ENCODE peak calls at places on chromosomes 3 and 15, in five cellular contexts. One of them, this sample, is unnamed.
A peak's percentile ranks its signal among the peaks of the same experiment; 100 is the strongest.

GRCh38 chr15:90087454-90088154 is 14.7 kb downstream of the IDH2 start:
- DNase-seq in H1: no peak
- DNase-seq in HL-60: peak; percentile 45
- DNase-seq in CD8-positive, alpha-beta T cell: no peak
- DNase-seq in MM.1S: no peak
- DNase-seq in this sample: no peak

GRCh38 chr3:182902236-182902635 is 78.1 kb downstream of the DCUN1D1 start:
- DNase-seq in H1: no peak
- DNase-seq in HL-60: no peak
- DNase-seq in CD8-positive, alpha-beta T cell: no peak
- DNase-seq in MM.1S: no peak
- DNase-seq in this sample: no peak

GRCh38 chr3:50323614-50324199 is 1.2 kb upstream of the HYAL2 start:
- DNase-seq in H1: no peak
- DNase-seq in HL-60: no peak
- DNase-seq in CD8-positive, alpha-beta T cell: no peak
- DNase-seq in MM.1S: no peak
- DNase-seq in this sample: no peak

GRCh38 chr3:107387555-107387954 is 10.3 kb downstream of the CCDC54 start:
- DNase-seq in H1: no peak
- DNase-seq in HL-60: no peak
- DNase-seq in CD8-positive, alpha-beta T cell: no peak
- DNase-seq in MM.1S: no peak
- DNase-seq in this sample: no peak

GRCh38 chr15:31471731-31472430 is 145.2 kb downstream of the KLF13 start:
- DNase-seq in H1: no peak
- DNase-seq in HL-60: no peak
- DNase-seq in CD8-positive, alpha-beta T cell: no peak
- DNase-seq in MM.1S: no peak
- DNase-seq in this sample: no peak

GRCh38 chr15:100783760-100784492 is 95.7 kb upstream of the ALDH1A3 start:
- DNase-seq in H1: no peak
- DNase-seq in HL-60: no peak
- DNase-seq in CD8-positive, alpha-beta T cell: no peak
- DNase-seq in MM.1S: no peak
- DNase-seq in this sample: no peak

GRCh38 chr3:60079076-60079475 is 1029.3 kb upstream of the CFAP20DC start:
- DNase-seq in H1: no peak
- DNase-seq in HL-60: no peak
- DNase-seq in CD8-positive, alpha-beta T cell: peak; percentile 23
- DNase-seq in MM.1S: no peak
- DNase-seq in this sample: no peak

GRCh38 chr3:116000315-116000714 is 377.0 kb downstream of the GAP43 start:
- DNase-seq in H1: no peak
- DNase-seq in HL-60: no peak
- DNase-seq in CD8-positive, alpha-beta T cell: no peak
- DNase-seq in MM.1S: peak; percentile 12
- DNase-seq in this sample: no peak

GRCh38 chr15:68775671-68776476 is 44.8 kb downstream of the ANP32A start:
- DNase-seq in H1: no peak
- DNase-seq in HL-60: no peak
- DNase-seq in CD8-positive, alpha-beta T cell: no peak
- DNase-seq in MM.1S: no peak
- DNase-seq in this sample: no peak

GRCh38 chr3:159855599-159856495 is 132.8 kb upstream of the IL12A start:
- DNase-seq in H1: no peak
- DNase-seq in HL-60: no peak
- DNase-seq in CD8-positive, alpha-beta T cell: no peak
- DNase-seq in MM.1S: no peak
- DNase-seq in this sample: no peak

DNA sequence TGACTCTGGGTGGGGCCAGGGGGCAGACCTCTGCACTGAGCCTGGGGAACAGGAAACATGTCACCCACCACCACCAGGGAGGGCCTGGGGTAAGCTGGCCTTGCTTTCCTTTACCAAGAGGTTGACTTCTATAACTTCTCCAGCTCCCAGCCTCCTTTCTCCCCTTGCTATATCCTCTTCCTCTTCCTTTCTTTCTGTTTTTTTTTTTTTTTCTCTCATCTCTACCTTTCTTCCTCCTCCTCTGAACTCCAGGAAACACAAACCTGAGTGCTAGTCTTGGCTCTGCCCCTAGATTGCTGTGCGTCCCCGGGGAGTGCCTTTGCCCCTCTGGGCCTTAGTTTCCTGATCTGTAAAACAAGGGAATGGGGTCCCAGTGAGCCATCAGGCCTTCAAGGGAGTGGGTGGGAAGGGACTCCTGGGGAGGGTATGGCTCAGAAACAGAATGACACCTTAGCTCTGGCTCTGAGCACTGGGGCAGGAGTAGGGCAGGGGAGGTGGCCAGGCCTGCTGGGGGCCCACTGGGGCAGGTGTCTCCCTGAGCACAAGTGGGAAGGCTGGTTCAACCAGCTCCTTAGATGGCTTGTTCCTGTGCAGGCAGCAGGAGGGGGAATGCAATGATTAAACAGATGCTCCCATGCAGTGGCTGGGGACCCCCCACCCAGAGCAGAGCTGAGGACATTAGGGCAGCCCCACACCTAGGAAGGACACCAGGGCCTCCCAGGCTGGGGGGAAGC is 4.3 kb downstream of the SNX33 start:
- DNase-seq in H1: no peak
- DNase-seq in HL-60: no peak
- DNase-seq in CD8-positive, alpha-beta T cell: no peak
- DNase-seq in MM.1S: no peak
- DNase-seq in this sample: no peak
- H3K27ac ChIP-seq in H1: no peak overlapping the region
- H3K27ac ChIP-seq in HL-60: no peak overlapping the region
- H3K27ac ChIP-seq in CD8-positive, alpha-beta T cell: no peak overlapping the region
- H3K27ac ChIP-seq in MM.1S: no peak overlapping the region
- H3K27ac ChIP-seq in this sample: peak overlapping the region; percentile 99

GRCh38 chr3:10926441-10926830 is 66.1 kb upstream of the SLC6A1 start:
- DNase-seq in H1: no peak
- DNase-seq in HL-60: no peak
- DNase-seq in CD8-positive, alpha-beta T cell: no peak
- DNase-seq in MM.1S: no peak
- DNase-seq in this sample: no peak
- H3K27me3 ChIP-seq in H1: no peaks in the 10 kb centered on the region
- H3K27me3 ChIP-seq in HL-60: no peaks in the 10 kb centered on the region
- H3K27me3 ChIP-seq in CD8-positive, alpha-beta T cell: no peaks in the 10 kb centered on the region
- H3K27me3 ChIP-seq in MM.1S: peaks cover 20% of the 10 kb centered on the region
- H3K27me3 ChIP-seq in this sample: no peaks in the 10 kb centered on the region

GRCh38 chr15:74208496-74208895 is 5.9 kb upstream of the STRA6 start:
- DNase-seq in H1: no peak
- DNase-seq in HL-60: no peak
- DNase-seq in CD8-positive, alpha-beta T cell: no peak
- DNase-seq in MM.1S: no peak
- DNase-seq in this sample: no peak

GRCh38 chr15:74208901-74209559 is 6.4 kb upstream of the STRA6 start:
- DNase-seq in H1: no peak
- DNase-seq in HL-60: no peak
- DNase-seq in CD8-positive, alpha-beta T cell: no peak
- DNase-seq in MM.1S: no peak
- DNase-seq in this sample: no peak

GRCh38 chr15:74210729-74211128 is 8.1 kb upstream of the STRA6 start:
- DNase-seq in H1: no peak
- DNase-seq in HL-60: no peak
- DNase-seq in CD8-positive, alpha-beta T cell: no peak
- DNase-seq in MM.1S: no peak
- DNase-seq in this sample: no peak

GRCh38 chr15:74209997-74210573 is 7.5 kb upstream of the STRA6 start:
- DNase-seq in H1: no peak
- DNase-seq in HL-60: no peak
- DNase-seq in CD8-positive, alpha-beta T cell: no peak
- DNase-seq in MM.1S: no peak
- DNase-seq in this sample: no peak

DNA sequence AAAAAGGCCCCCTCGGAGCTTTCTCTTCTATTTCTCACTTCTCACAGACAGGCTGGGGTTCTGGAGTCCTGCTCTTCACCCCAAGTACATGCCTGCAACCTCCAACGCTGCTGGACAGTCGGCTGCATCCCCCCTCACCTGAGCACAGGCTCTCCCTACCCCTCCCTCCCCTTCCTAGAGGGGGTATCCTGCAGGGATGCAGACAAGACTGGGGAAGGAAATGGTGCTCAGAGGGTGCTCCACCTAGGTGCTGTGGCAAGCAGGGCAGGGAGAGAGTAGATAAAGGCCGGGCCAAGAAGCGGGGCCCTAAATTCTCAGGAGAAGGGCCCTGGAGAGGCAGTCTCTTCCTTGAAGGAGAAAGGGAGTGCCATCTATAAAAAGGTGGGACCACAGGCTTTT is 7.0 kb upstream of the STRA6 start:
- DNase-seq in H1: no peak
- DNase-seq in HL-60: no peak
- DNase-seq in CD8-positive, alpha-beta T cell: no peak
- DNase-seq in MM.1S: no peak
- DNase-seq in this sample: no peak
- H3K27ac ChIP-seq in H1: no peak overlapping the region
- H3K27ac ChIP-seq in HL-60: no peak overlapping the region
- H3K27ac ChIP-seq in CD8-positive, alpha-beta T cell: no peak overlapping the region
- H3K27ac ChIP-seq in MM.1S: no peak overlapping the region
- H3K27ac ChIP-seq in this sample: no peak overlapping the region

GRCh38 chr15:70081612-70082011 is 16.1 kb downstream of the TLE3 start:
- DNase-seq in H1: no peak
- DNase-seq in HL-60: no peak
- DNase-seq in CD8-positive, alpha-beta T cell: no peak
- DNase-seq in MM.1S: no peak
- DNase-seq in this sample: no peak
- H3K27me3 ChIP-seq in H1: no peaks in the 10 kb centered on the region
- H3K27me3 ChIP-seq in HL-60: no peaks in the 10 kb centered on the region
- H3K27me3 ChIP-seq in CD8-positive, alpha-beta T cell: no peaks in the 10 kb centered on the region
- H3K27me3 ChIP-seq in MM.1S: no peaks in the 10 kb centered on the region
- H3K27me3 ChIP-seq in this sample: no peaks in the 10 kb centered on the region

DNA sequence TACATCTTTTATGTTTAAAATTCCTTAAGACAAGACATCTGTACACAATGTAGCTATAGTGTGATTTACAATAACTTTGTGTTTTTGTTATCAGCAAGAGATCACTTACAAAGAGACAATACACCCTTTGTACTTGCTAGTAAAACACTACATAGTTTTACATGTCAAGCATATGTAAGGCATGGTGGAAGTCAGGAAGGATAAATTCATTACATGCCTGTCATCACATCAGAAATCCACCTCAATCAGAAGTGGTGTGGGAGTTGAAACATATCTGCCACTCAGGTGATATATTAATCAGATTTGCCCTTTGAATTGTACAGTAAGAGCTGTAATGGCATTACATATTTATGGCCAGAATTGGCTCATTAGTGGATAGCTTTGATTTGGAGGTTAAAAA is 95.5 kb downstream of the MBNL1 start:
- DNase-seq in H1: no peak
- DNase-seq in HL-60: no peak
- DNase-seq in CD8-positive, alpha-beta T cell: no peak
- DNase-seq in MM.1S: no peak
- DNase-seq in this sample: no peak
- H3K27ac ChIP-seq in H1: no peak overlapping the region
- H3K27ac ChIP-seq in HL-60: no peak overlapping the region
- H3K27ac ChIP-seq in CD8-positive, alpha-beta T cell: no peak overlapping the region
- H3K27ac ChIP-seq in MM.1S: no peak overlapping the region
- H3K27ac ChIP-seq in this sample: no peak overlapping the region

GRCh38 chr3:46368569-46368968 is 2.2 kb upstream of the CCR5 start:
- DNase-seq in H1: peak; percentile 43
- DNase-seq in HL-60: peak; percentile 95
- DNase-seq in CD8-positive, alpha-beta T cell: peak; percentile 65
- DNase-seq in MM.1S: peak; percentile 96
- DNase-seq in this sample: peak; percentile 31
- H3K27me3 ChIP-seq in H1: no peaks in the 10 kb centered on the region
- H3K27me3 ChIP-seq in HL-60: no peaks in the 10 kb centered on the region
- H3K27me3 ChIP-seq in CD8-positive, alpha-beta T cell: no peaks in the 10 kb centered on the region
- H3K27me3 ChIP-seq in MM.1S: no peaks in the 10 kb centered on the region
- H3K27me3 ChIP-seq in this sample: no peaks in the 10 kb centered on the region

GRCh38 chr3:72594615-72595215 is 253.5 kb downstream of the SHQ1 start:
- DNase-seq in H1: no peak
- DNase-seq in HL-60: no peak
- DNase-seq in CD8-positive, alpha-beta T cell: no peak
- DNase-seq in MM.1S: no peak
- DNase-seq in this sample: no peak
- H3K27ac ChIP-seq in H1: no peak overlapping the region
- H3K27ac ChIP-seq in HL-60: peak overlapping the region; percentile 40
- H3K27ac ChIP-seq in CD8-positive, alpha-beta T cell: no peak overlapping the region
- H3K27ac ChIP-seq in MM.1S: no peak overlapping the region
- H3K27ac ChIP-seq in this sample: no peak overlapping the region

GRCh38 chr3:101836907-101837598 is 12.3 kb upstream of the NFKBIZ start:
- DNase-seq in H1: no peak
- DNase-seq in HL-60: peak; percentile 67
- DNase-seq in CD8-positive, alpha-beta T cell: no peak
- DNase-seq in MM.1S: no peak
- DNase-seq in this sample: no peak

GRCh38 chr3:101835676-101836075 is 13.6 kb upstream of the NFKBIZ start:
- DNase-seq in H1: no peak
- DNase-seq in HL-60: no peak
- DNase-seq in CD8-positive, alpha-beta T cell: no peak
- DNase-seq in MM.1S: no peak
- DNase-seq in this sample: no peak

GRCh38 chr3:101840066-101840465 is 9.2 kb upstream of the NFKBIZ start:
- DNase-seq in H1: no peak
- DNase-seq in HL-60: no peak
- DNase-seq in CD8-positive, alpha-beta T cell: no peak
- DNase-seq in MM.1S: no peak
- DNase-seq in this sample: no peak

GRCh38 chr3:101833446-101833974 is 15.8 kb upstream of the NFKBIZ start:
- DNase-seq in H1: no peak
- DNase-seq in HL-60: no peak
- DNase-seq in CD8-positive, alpha-beta T cell: no peak
- DNase-seq in MM.1S: peak; percentile 39
- DNase-seq in this sample: no peak

GRCh38 chr3:101836160-101836559 is 13.2 kb upstream of the NFKBIZ start:
- DNase-seq in H1: no peak
- DNase-seq in HL-60: no peak
- DNase-seq in CD8-positive, alpha-beta T cell: no peak
- DNase-seq in MM.1S: no peak
- DNase-seq in this sample: no peak
- H3K27me3 ChIP-seq in H1: no peaks in the 10 kb centered on the region
- H3K27me3 ChIP-seq in HL-60: no peaks in the 10 kb centered on the region
- H3K27me3 ChIP-seq in CD8-positive, alpha-beta T cell: no peaks in the 10 kb centered on the region
- H3K27me3 ChIP-seq in MM.1S: no peaks in the 10 kb centered on the region
- H3K27me3 ChIP-seq in this sample: no peaks in the 10 kb centered on the region